ENCODE peak calls at places on chromosomes 5 and 9, in seven cellular contexts. P, D, I, S, U, V and B are unnamed samples.
A peak's percentile ranks its signal among the peaks of the same experiment; 100 is the strongest.

GRCh38 chr9:4732890-4733289 is 8.1 kb downstream of the AK3 start:
- DNase-seq in P (no peak), D (no peak), I (no peak), S (no peak), U (no peak), V (no peak), B (no peak)

GRCh38 chr9:26863074-26863473 is 29.5 kb downstream of the CAAP1 start:
- DNase-seq in P (no peak), D (no peak), I (peak; percentile 3), S (no peak), U (no peak), V (no peak), B (no peak)

GRCh38 chr5:176784218-176785165 is 25.9 kb upstream of the UNC5A start:
- DNase-seq in P (no peak), D (no peak), I (peak; percentile 87), S (peak; percentile 79), U (no peak), V (peak; percentile 59), B (no peak)

GRCh38 chr9:123537809-123538208 is 181.8 kb downstream of the CRB2 start:
- DNase-seq in P (no peak), D (no peak), I (no peak), S (no peak), U (no peak), V (no peak), B (no peak)

GRCh38 chr5:142597546-142598337 is 88.1 kb downstream of the FGF1 start:
- DNase-seq in P (no peak), D (no peak), I (peak; percentile 84), S (peak; percentile 77), U (no peak), V (no peak), B (no peak)

GRCh38 chr5:125446986-125447385 is 700.5 kb upstream of the ZNF608 start:
- DNase-seq in P (no peak), D (no peak), I (peak; percentile 67), S (no peak), U (no peak), V (no peak), B (no peak)

GRCh38 chr9:137313326-137313920 is 11.4 kb upstream of the NRARP start:
- DNase-seq in P (peak; percentile 38), D (no peak), I (no peak), S (no peak), U (no peak), V (peak; percentile 84), B (no peak)

GRCh38 chr5:33937017-33937699 is 972 bp downstream of the RXFP3 start:
- DNase-seq in P (no peak), D (no peak), I (no peak), S (no peak), U (no peak), V (no peak), B (no peak)

GRCh38 chr5:127758884-127759283 is 55.7 kb downstream of the CCDC192 start:
- DNase-seq in P (no peak), D (no peak), I (peak; percentile 14), S (no peak), U (no peak), V (no peak), B (no peak)

GRCh38 chr9:87504938-87505337 is 7.3 kb downstream of the DAPK1 start:
- DNase-seq in P (no peak), D (no peak), I (no peak), S (no peak), U (no peak), V (no peak), B (no peak)

GRCh38 chr5:84303315-84303714 is 81.4 kb downstream of the EDIL3 start:
- DNase-seq in P (no peak), D (no peak), I (peak; percentile 77), S (no peak), U (no peak), V (no peak), B (no peak)

GRCh38 chr9:126773004-126773607 is 31.7 kb upstream of the ZBTB43 start:
- DNase-seq in P (no peak), D (no peak), I (no peak), S (no peak), U (no peak), V (no peak), B (no peak)

GRCh38 chr5:121251954-121252353 is 599.7 kb upstream of the FTMT start:
- DNase-seq in P (no peak), D (no peak), I (peak; percentile 51), S (no peak), U (no peak), V (no peak), B (no peak)

GRCh38 chr9:74379718-74380117 is 117.4 kb upstream of the RORB start:
- DNase-seq in P (no peak), D (no peak), I (peak; percentile 21), S (peak; percentile 37), U (no peak), V (no peak), B (no peak)

GRCh38 chr9:31394040-31394473 is 990.4 kb upstream of the ACO1 start:
- DNase-seq in P (peak; percentile 33), D (no peak), I (peak; percentile 17), S (no peak), U (no peak), V (no peak), B (no peak)

GRCh38 chr5:1743769-1744085 is 55.9 kb downstream of the MRPL36 start:
- DNase-seq in P (no peak), D (no peak), I (no peak), S (no peak), U (no peak), V (no peak), B (no peak)

GRCh38 chr9:33995449-33995848 is 53.2 kb downstream of the UBAP2 start:
- DNase-seq in P (no peak), D (no peak), I (no peak), S (no peak), U (no peak), V (no peak), B (no peak)

GRCh38 chr5:141657937-141658545 is 6.8 kb upstream of the FCHSD1 start:
- DNase-seq in P (peak; percentile 67), D (no peak), I (peak; percentile 95), S (peak; percentile 95), U (no peak), V (no peak), B (no peak)

GRCh38 chr5:3522491-3522890 is 73.1 kb upstream of the IRX1 start:
- DNase-seq in P (no peak), D (no peak), I (no peak), S (no peak), U (no peak), V (no peak), B (no peak)